ENCODE peak calls at places on chromosomes 2 and 18, in seven cellular contexts. G is mesenchymal stem cell, E is mesendoderm, J is IMR-90, F is H1, O is H9, N is trophoblast cell. U is an unnamed sample.

GRCh38 chr2:240429341-240429871 is 6.1 kb upstream of the GPC1 start:
- DNase-seq in N (no peak), G (no peak), E (no peak), J (no peak), F (no peak), O (peak; percentile 21), U (no peak)

GRCh38 chr2:17083902-17084301 is 418.3 kb upstream of the CYRIA start:
- DNase-seq in G (peak; percentile 80), J (no peak), E (peak; percentile 88), O (no peak), N (peak; percentile 11), F (no peak), U (no peak)

GRCh38 chr18:24659837-24660720 is 199.6 kb downstream of the HRH4 start:
- DNase-seq in J (peak; percentile 18), O (no peak), N (no peak), E (no peak), F (no peak), G (no peak), U (no peak)

GRCh38 chr2:167212054-167212648 is 323.9 kb downstream of the XIRP2 start:
- DNase-seq in G (peak; percentile 55), E (peak; percentile 45), N (peak; percentile 53), J (peak; percentile 66), F (no peak), O (no peak), U (peak; percentile 36)

GRCh38 chr2:157743051-157743450 is 114.4 kb upstream of the ACVR1C start:
- DNase-seq in E (no peak), N (no peak), G (no peak), O (no peak), F (no peak), J (no peak), U (no peak)

GRCh38 chr18:13284330-13285027 is 65.9 kb downstream of the LDLRAD4 start:
- DNase-seq in E (no peak), O (no peak), J (no peak), N (no peak), G (no peak), F (no peak), U (no peak)

GRCh38 chr18:45275367-45276113 is 339.7 kb upstream of the SLC14A2 start:
- DNase-seq in G (no peak), F (no peak), N (peak; percentile 77), E (peak; percentile 56), J (peak; percentile 45), O (no peak), U (no peak)

GRCh38 chr2:30971291-30972025 is 164.2 kb upstream of the CAPN13 start:
- DNase-seq in G (no peak), J (no peak), E (no peak), N (no peak), O (no peak), F (no peak), U (no peak)

GRCh38 chr2:75608684-75609333 is 37.8 kb upstream of the MRPL19 start:
- DNase-seq in G (peak; percentile 57), O (peak; percentile 84), F (peak; percentile 89), E (peak; percentile 73), J (peak; percentile 47), N (peak; percentile 84), U (peak; percentile 67)

GRCh38 chr2:85611217-85611704 is 605 bp downstream of the C2orf68 start:
- DNase-seq in N (no peak), G (peak; percentile 23), J (no peak), E (no peak), F (no peak), O (no peak), U (no peak)

GRCh38 chr2:129709956-129710598 is 269.4 kb upstream of the RAB6C start:
- DNase-seq in E (no peak), N (no peak), J (no peak), G (no peak), O (peak; percentile 31), F (peak; percentile 40), U (no peak)

GRCh38 chr2:29273704-29274611 is 158.7 kb downstream of the CLIP4 start:
- DNase-seq in E (peak; percentile 29), O (no peak), N (no peak), G (no peak), J (no peak), F (no peak), U (no peak)

GRCh38 chr18:53715243-53715853 is 509.1 kb downstream of the MBD2 start:
- DNase-seq in G (no peak), O (no peak), E (peak; percentile 0), N (no peak), J (no peak), F (no peak), U (no peak)

GRCh38 chr2:121075006-121075545 is 209.9 kb downstream of the TFCP2L1 start:
- DNase-seq in G (peak; percentile 96), O (peak; percentile 98), N (no peak), F (peak; percentile 78), J (peak; percentile 93), E (peak; percentile 100), U (peak; percentile 57)

GRCh38 chr2:8592736-8593135 is 89.1 kb upstream of the ID2 start:
- DNase-seq in O (no peak), J (no peak), E (peak; percentile 88), G (no peak), N (peak; percentile 67), F (no peak), U (no peak)

GRCh38 chr2:113848758-113849460 is 41.0 kb upstream of the ACTR3 start:
- DNase-seq in O (no peak), F (no peak), J (peak; percentile 62), G (no peak), N (no peak), E (no peak), U (no peak)

GRCh38 chr2:45332094-45332493 is 279.0 kb downstream of the SRBD1 start:
- DNase-seq in O (no peak), N (no peak), J (no peak), G (no peak), F (no peak), E (peak; percentile 4), U (no peak)

GRCh38 chr2:45330617-45331016 is 280.4 kb downstream of the SRBD1 start:
- DNase-seq in O (no peak), J (peak; percentile 37), E (no peak), N (no peak), G (peak; percentile 11), F (no peak), U (no peak)

GRCh38 chr2:45334241-45334860 is 276.7 kb downstream of the SRBD1 start:
- DNase-seq in O (no peak), F (no peak), J (no peak), E (no peak), G (no peak), N (no peak), U (no peak)

GRCh38 chr2:45331034-45331786 is 279.9 kb downstream of the SRBD1 start:
- DNase-seq in N (no peak), J (no peak), E (no peak), F (no peak), O (no peak), G (no peak), U (no peak)

DNA sequence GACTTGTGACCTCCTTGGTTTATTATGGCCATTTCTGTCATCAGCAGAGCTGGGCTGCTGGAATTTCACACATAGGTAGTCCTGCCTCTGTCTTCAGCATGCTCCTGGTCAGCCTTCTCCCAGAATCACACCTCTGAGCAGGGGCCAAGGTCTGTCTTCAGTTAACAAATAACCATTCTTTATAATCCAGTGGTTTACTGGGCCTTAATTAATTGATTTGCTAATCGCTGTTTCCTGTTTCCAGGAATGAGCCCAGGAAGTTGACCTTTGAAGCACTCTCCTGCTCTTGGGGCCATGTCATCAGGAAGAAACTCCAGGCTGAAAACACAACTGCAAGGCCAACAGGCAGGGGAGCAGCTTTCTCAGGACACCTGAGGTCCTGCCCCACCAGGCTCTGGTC is 278.5 kb downstream of the SRBD1 start:
- DNase-seq in F (no peak), G (no peak), E (peak; percentile 88), O (no peak), J (no peak), N (no peak), U (no peak)
- H2BK120ac ChIP-seq in F (no peak overlapping the region), G (no peak overlapping the region), E (no peak overlapping the region), O (no peak overlapping the region), J (no peak overlapping the region), N (no peak overlapping the region), U (no peak overlapping the region)

GRCh38 chr18:49933530-49933929 is 120.2 kb upstream of the ACAA2 start:
- DNase-seq in O (no peak), F (no peak), N (no peak), G (peak; percentile 2), E (no peak), J (peak; percentile 59), U (no peak)

GRCh38 chr18:49935215-49935614 is 121.9 kb upstream of the ACAA2 start:
- DNase-seq in G (no peak), E (no peak), O (no peak), J (no peak), N (no peak), F (no peak), U (no peak)

GRCh38 chr18:49931179-49931578 is 117.8 kb upstream of the ACAA2 start:
- DNase-seq in F (no peak), O (no peak), G (no peak), J (no peak), N (no peak), E (no peak), U (no peak)

GRCh38 chr18:49934457-49934856 is 121.1 kb upstream of the ACAA2 start:
- DNase-seq in F (no peak), J (peak; percentile 45), O (no peak), G (peak; percentile 25), E (no peak), N (no peak), U (no peak)

GRCh38 chr18:49931760-49932159 is 118.4 kb upstream of the ACAA2 start:
- DNase-seq in N (no peak), G (no peak), F (no peak), J (no peak), O (no peak), E (no peak), U (no peak)
- H3K18ac ChIP-seq in N (no peak overlapping the region), G (no peak overlapping the region), F (no peak overlapping the region), J (no peak overlapping the region), O (no peak overlapping the region), E (no peak overlapping the region), U (no peak overlapping the region)

GRCh38 chr2:10864888-10865551 is 46.7 kb upstream of the KCNF1 start:
- DNase-seq in N (no peak), O (no peak), E (no peak), G (no peak), J (no peak), F (no peak), U (no peak)
- H2BK120ac ChIP-seq in N (no peak overlapping the region), O (no peak overlapping the region), E (no peak overlapping the region), G (no peak overlapping the region), J (no peak overlapping the region), F (no peak overlapping the region), U (no peak overlapping the region)

DNA sequence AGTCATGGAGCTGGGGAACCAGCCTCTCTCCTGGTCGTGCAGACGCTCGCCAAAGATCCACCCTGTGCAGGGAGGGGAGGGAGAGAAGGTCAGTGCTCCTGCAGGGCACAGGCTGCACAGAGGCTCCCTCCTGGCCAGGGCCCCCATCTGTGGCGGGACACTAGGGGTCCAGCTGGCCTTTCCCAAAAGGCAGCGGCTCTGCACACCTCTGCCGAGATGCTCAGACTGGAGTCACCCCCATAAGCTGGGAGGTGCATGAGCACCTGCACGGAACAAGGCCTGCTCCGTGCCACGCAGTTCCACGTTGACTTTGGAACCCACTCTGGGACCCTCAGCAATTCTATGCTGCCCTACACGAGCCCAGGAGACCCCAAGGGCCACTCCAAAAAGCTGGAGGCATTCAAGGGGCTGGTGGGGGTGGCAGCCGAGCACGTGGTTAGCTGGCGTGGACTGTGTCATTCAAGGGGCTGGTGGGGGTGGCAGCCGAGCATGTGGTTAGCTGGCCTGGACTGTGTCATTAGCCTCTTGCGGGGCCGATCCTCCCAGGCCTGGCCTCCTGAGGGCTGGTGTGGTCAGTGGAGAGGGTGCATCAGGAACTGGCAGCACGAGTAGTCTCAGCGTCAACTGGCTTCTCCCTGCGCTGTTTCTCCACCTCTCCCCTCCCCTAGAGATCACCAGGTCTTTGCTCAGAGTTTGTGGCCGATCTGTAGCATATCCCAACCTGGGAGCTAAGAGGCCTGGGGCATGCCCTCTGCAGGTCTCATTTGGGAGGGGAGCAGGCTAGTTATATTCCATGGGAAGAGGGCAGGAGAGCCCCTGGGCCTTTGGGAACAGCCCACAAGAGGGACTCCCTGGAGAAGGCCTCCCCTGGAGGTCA is 9.8 kb downstream of the SNORC start:
- DNase-seq in F (no peak), J (no peak), E (peak; percentile 11), N (no peak), G (no peak), O (no peak), U (no peak)
- H3K18ac ChIP-seq in F (no peak overlapping the region), J (no peak overlapping the region), E (no peak overlapping the region), N (no peak overlapping the region), G (no peak overlapping the region), O (no peak overlapping the region), U (peak overlapping the region; percentile 48)